ENCODE peak calls at places on chromosome 11, in nine cellular contexts. J is stimulated activated CD4-positive, alpha-beta T cell treated with anti-CD3 and anti-CD28 coated beads, TNF-alpha, amount 100 ng/mL, for 4 hours; B is GOT3; I is BE2C; W is hypothalamus; Q is HT1080; A is activated CD8-positive, alpha-beta memory T cell treated with anti-CD3 and anti-CD28 coated beads for 24 hours; M is SJSA1; C is M059J. Y is an unnamed sample.

GRCh38 chr11:120565436-120566155 is 54.0 kb downstream of the GRIK4 start:
- DNase-seq in I (no peak), C (no peak), Q (peak), M (no peak), B (no peak), A (no peak), W (no peak), J (no peak), Y (no peak)

GRCh38 chr11:130212431-130212961 is 52.9 kb downstream of the ST14 start:
- DNase-seq in W (no peak), I (no peak), M (no peak), J (no peak), A (peak), B (no peak), Q (no peak), C (no peak), Y (no peak)

GRCh38 chr11:2142762-2143202 is 3.6 kb upstream of the IGF2 start:
- DNase-seq in B (no peak), W (no peak), M (no peak), C (peak), I (no peak), J (no peak), A (peak), Q (no peak), Y (no peak)

GRCh38 chr11:1232328-1233321 is 9.8 kb downstream of the MUC5B start:
- DNase-seq in A (no peak), Q (no peak), C (no peak), W (no peak), I (peak), J (no peak), M (no peak), B (no peak), Y (no peak)

GRCh38 chr11:122717264-122717867 is 61.8 kb downstream of the UBASH3B start:
- DNase-seq in C (no peak), J (no peak), Q (no peak), I (no peak), A (peak), W (no peak), M (no peak), B (no peak), Y (no peak)

GRCh38 chr11:75275581-75275980 is 35.0 kb downstream of the TPBGL start:
- DNase-seq in B (no peak), M (no peak), I (no peak), W (no peak), J (peak), A (peak), Q (no peak), C (no peak), Y (peak)

GRCh38 chr11:2580061-2580421 is 119.8 kb downstream of the KCNQ1OT1 start:
- DNase-seq in J (no peak), I (peak), W (no peak), M (peak), A (no peak), B (no peak), C (no peak), Q (no peak), Y (no peak)

GRCh38 chr11:1854132-1854948 is 1.5 kb downstream of the LSP1 start:
- DNase-seq in A (no peak), Q (no peak), J (no peak), C (no peak), W (no peak), I (no peak), B (no peak), M (no peak), Y (no peak)

GRCh38 chr11:129866328-129866727 is 29.1 kb downstream of the NFRKB start:
- DNase-seq in J (no peak), C (peak), A (peak), I (no peak), W (no peak), Q (no peak), M (no peak), B (no peak), Y (no peak)

GRCh38 chr11:129192150-129192549 is at the start of gene ARHGAP32:
- DNase-seq in M (no peak), C (peak), Q (no peak), I (no peak), J (no peak), A (no peak), W (no peak), B (no peak), Y (no peak)

GRCh38 chr11:2419638-2420501 is 19.3 kb downstream of the TSSC4 start:
- DNase-seq in C (peak), M (peak), Q (peak), I (peak), A (peak), J (no peak), B (peak), W (peak), Y (peak)

GRCh38 chr11:47099213-47099917 is 77.3 kb downstream of the ARFGAP2 start:
- DNase-seq in J (no peak), B (no peak), A (no peak), I (no peak), Q (no peak), C (peak), M (no peak), W (no peak), Y (no peak)

GRCh38 chr11:117497206-117497951 is 169.7 kb downstream of the CEP164 start:
- DNase-seq in Q (no peak), C (no peak), B (no peak), M (no peak), I (no peak), J (no peak), W (peak), A (no peak), Y (peak)

GRCh38 chr11:129006161-129006560 is 63.5 kb upstream of the TP53AIP1 start:
- DNase-seq in A (no peak), W (no peak), J (no peak), C (no peak), M (no peak), Q (no peak), B (no peak), I (no peak), Y (no peak)

GRCh38 chr11:82864268-82864667 is 36.0 kb downstream of the PRCP start:
- DNase-seq in B (no peak), I (peak), C (peak), A (no peak), J (no peak), M (peak), W (peak), Q (peak), Y (peak)

GRCh38 chr11:12853652-12854296 is 155.3 kb upstream of the RASSF10 start:
- DNase-seq in W (no peak), J (no peak), M (no peak), B (no peak), C (no peak), A (no peak), I (no peak), Q (no peak), Y (no peak)

GRCh38 chr11:120547301-120547700 is 35.8 kb downstream of the GRIK4 start:
- DNase-seq in B (no peak), A (no peak), I (no peak), M (no peak), C (peak), J (no peak), Q (no peak), W (no peak), Y (no peak)

GRCh38 chr11:12673601-12673923 is 659 bp upstream of the TEAD1 start:
- DNase-seq in Q (no peak), J (no peak), A (no peak), B (no peak), C (no peak), I (no peak), M (no peak), W (no peak), Y (no peak)

GRCh38 chr11:66720223-66720898 is 8.7 kb downstream of the SPTBN2 start:
- DNase-seq in C (peak), Q (peak), W (no peak), M (peak), A (no peak), J (no peak), I (peak), B (no peak), Y (peak)

GRCh38 chr11:29125621-29126020 is 891.2 kb downstream of the KCNA4 start:
- DNase-seq in B (no peak), C (peak), A (no peak), M (no peak), I (no peak), W (no peak), Q (no peak), J (no peak), Y (no peak)

GRCh38 chr11:43933608-43934358 is 8.7 kb upstream of the C11orf96 start:
- DNase-seq in W (no peak), B (no peak), C (peak), I (peak), J (no peak), Q (peak), A (no peak), M (peak), Y (no peak)

Y was measured in amygdala.